ENCODE peak calls at places on chromosomes 16 and 17, in five cellular contexts. One of them, this sample, is unnamed. For H3K4me1 and H3K27me3, the result is how much of the 10 kb centered on the place peaks cover.

GRCh38 chr17:18999394-18999793 is 5.2 kb downstream of the FAM83G start:
- DNase-seq in left ventricle myocardium inferior: no peak
- DNase-seq in fibroblast of lung: no peak
- DNase-seq in HAP-1: no peak
- DNase-seq in prostate gland: no peak
- DNase-seq in this sample: no peak

GRCh38 chr16:83901101-83901500 is 2.2 kb downstream of the MLYCD start:
- DNase-seq in left ventricle myocardium inferior: no peak
- DNase-seq in fibroblast of lung: no peak
- DNase-seq in HAP-1: no peak
- DNase-seq in prostate gland: no peak
- DNase-seq in this sample: no peak

GRCh38 chr17:31015639-31016038 is 44.8 kb downstream of the RNF135 start:
- DNase-seq in left ventricle myocardium inferior: no peak
- DNase-seq in fibroblast of lung: no peak
- DNase-seq in HAP-1: no peak
- DNase-seq in prostate gland: no peak
- DNase-seq in this sample: no peak

GRCh38 chr17:82602986-82603385 is 45.3 kb downstream of the WDR45B start:
- DNase-seq in left ventricle myocardium inferior: no peak
- DNase-seq in fibroblast of lung: no peak
- DNase-seq in HAP-1: no peak
- DNase-seq in prostate gland: no peak
- DNase-seq in this sample: no peak

GRCh38 chr17:74513987-74514631 is 17.2 kb downstream of the CD300LB start:
- DNase-seq in left ventricle myocardium inferior: no peak
- DNase-seq in fibroblast of lung: peak
- DNase-seq in HAP-1: no peak
- DNase-seq in prostate gland: no peak
- DNase-seq in this sample: peak

GRCh38 chr17:78665952-78666920 is 89.0 kb upstream of the DNAH17 start:
- DNase-seq in left ventricle myocardium inferior: peak
- DNase-seq in fibroblast of lung: no peak
- DNase-seq in HAP-1: no peak
- DNase-seq in prostate gland: no peak
- DNase-seq in this sample: no peak

GRCh38 chr16:80084614-80085013 is 456.2 kb upstream of the DYNLRB2 start:
- DNase-seq in left ventricle myocardium inferior: peak
- DNase-seq in fibroblast of lung: peak
- DNase-seq in HAP-1: peak
- DNase-seq in prostate gland: peak
- DNase-seq in this sample: peak

GRCh38 chr17:36627101-36627500 is 25.7 kb downstream of the MRM1 start:
- DNase-seq in left ventricle myocardium inferior: no peak
- DNase-seq in fibroblast of lung: no peak
- DNase-seq in HAP-1: no peak
- DNase-seq in prostate gland: no peak
- DNase-seq in this sample: peak

GRCh38 chr17:7237266-7237760 is 1.9 kb downstream of the PHF23 start:
- DNase-seq in left ventricle myocardium inferior: no peak
- DNase-seq in fibroblast of lung: no peak
- DNase-seq in HAP-1: no peak
- DNase-seq in prostate gland: no peak
- DNase-seq in this sample: no peak

GRCh38 chr17:35293151-35293837 is 50.4 kb downstream of the SLFN5 start:
- DNase-seq in left ventricle myocardium inferior: no peak
- DNase-seq in fibroblast of lung: no peak
- DNase-seq in HAP-1: no peak
- DNase-seq in prostate gland: no peak
- DNase-seq in this sample: no peak

GRCh38 chr16:79653337-79654000 is 52.9 kb upstream of the MAF start:
- DNase-seq in left ventricle myocardium inferior: peak
- DNase-seq in fibroblast of lung: peak
- DNase-seq in HAP-1: no peak
- DNase-seq in prostate gland: no peak
- DNase-seq in this sample: peak

GRCh38 chr17:9968881-9969280 is 63.8 kb upstream of the RCVRN start:
- DNase-seq in left ventricle myocardium inferior: no peak
- DNase-seq in fibroblast of lung: peak
- DNase-seq in HAP-1: no peak
- DNase-seq in prostate gland: no peak
- DNase-seq in this sample: no peak

GRCh38 chr16:56988161-56988947 is 1.0 kb upstream of the NLRC5 start:
- DNase-seq in left ventricle myocardium inferior: no peak
- DNase-seq in fibroblast of lung: no peak
- DNase-seq in HAP-1: no peak
- DNase-seq in prostate gland: no peak
- DNase-seq in this sample: no peak

GRCh38 chr17:83175551-83176271 is 96.3 kb downstream of the METRNL start:
- DNase-seq in left ventricle myocardium inferior: no peak
- DNase-seq in fibroblast of lung: no peak
- DNase-seq in HAP-1: no peak
- DNase-seq in prostate gland: no peak
- DNase-seq in this sample: no peak

GRCh38 chr17:44502598-44503079 is 567 bp downstream of the GPATCH8 start:
- DNase-seq in left ventricle myocardium inferior: no peak
- DNase-seq in fibroblast of lung: peak
- DNase-seq in HAP-1: no peak
- DNase-seq in prostate gland: no peak
- DNase-seq in this sample: no peak

GRCh38 chr16:85648070-85648714 is 35.1 kb downstream of the GSE1 start:
- DNase-seq in left ventricle myocardium inferior: no peak
- DNase-seq in fibroblast of lung: no peak
- DNase-seq in HAP-1: no peak
- DNase-seq in prostate gland: no peak
- DNase-seq in this sample: no peak
- H3K4me1 ChIP-seq in left ventricle myocardium inferior: under half
- H3K4me1 ChIP-seq in fibroblast of lung: under half
- H3K4me1 ChIP-seq in HAP-1: under half
- H3K4me1 ChIP-seq in prostate gland: under half
- H3K4me1 ChIP-seq in this sample: under half

DNA sequence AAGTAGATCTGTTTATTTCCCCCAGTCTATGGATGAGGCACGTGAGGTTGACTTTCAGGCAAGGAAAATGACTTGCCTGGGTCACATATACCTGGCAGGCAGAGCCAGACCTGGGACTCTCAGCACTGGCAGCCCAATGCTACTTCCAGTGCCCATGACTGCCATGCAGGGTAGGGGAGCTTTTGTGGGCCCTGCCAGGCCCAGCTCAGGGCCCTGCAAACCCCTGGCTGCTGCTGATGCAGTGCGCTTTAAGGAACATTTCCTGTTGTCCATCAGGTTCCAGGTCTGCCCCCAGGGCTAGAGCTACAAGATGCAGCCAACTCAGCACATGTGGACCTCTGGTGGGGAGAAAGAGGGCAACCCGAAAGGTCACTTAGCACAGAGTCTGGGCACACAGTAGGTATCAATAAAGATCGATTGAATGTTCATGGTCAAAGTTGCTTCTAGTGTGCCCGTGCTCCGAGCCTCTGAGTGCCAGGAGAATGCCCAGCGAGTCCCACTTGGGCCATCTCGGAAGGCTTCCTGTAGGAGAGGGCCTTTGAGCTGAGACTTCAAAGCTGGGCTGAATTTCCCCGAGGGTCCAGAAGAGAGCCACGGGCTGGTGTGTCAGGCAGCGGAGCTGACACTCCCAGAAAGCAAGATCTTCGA is 513 bp upstream of the TBX21 start:
- DNase-seq in left ventricle myocardium inferior: no peak
- DNase-seq in fibroblast of lung: no peak
- DNase-seq in HAP-1: no peak
- DNase-seq in prostate gland: no peak
- DNase-seq in this sample: no peak
- H3K4me3 ChIP-seq in left ventricle myocardium inferior: peak
- H3K4me3 ChIP-seq in fibroblast of lung: no peak
- H3K4me3 ChIP-seq in HAP-1: peak
- H3K4me3 ChIP-seq in prostate gland: peak
- H3K4me3 ChIP-seq in this sample: no peak

GRCh38 chr16:986411-986810 is 4.8 kb downstream of the SOX8 start:
- DNase-seq in left ventricle myocardium inferior: no peak
- DNase-seq in fibroblast of lung: no peak
- DNase-seq in HAP-1: no peak
- DNase-seq in prostate gland: no peak
- DNase-seq in this sample: no peak
- H3K27me3 ChIP-seq in left ventricle myocardium inferior: half or more
- H3K27me3 ChIP-seq in fibroblast of lung: under half
- H3K27me3 ChIP-seq in HAP-1: under half
- H3K27me3 ChIP-seq in prostate gland: under half
- H3K27me3 ChIP-seq in this sample: under half

GRCh38 chr17:77455111-77455877 is 314.5 kb downstream of the SEC14L1 start:
- DNase-seq in left ventricle myocardium inferior: no peak
- DNase-seq in fibroblast of lung: peak
- DNase-seq in HAP-1: no peak
- DNase-seq in prostate gland: no peak
- DNase-seq in this sample: no peak

GRCh38 chr17:77455878-77456234 is 315.1 kb downstream of the SEC14L1 start:
- DNase-seq in left ventricle myocardium inferior: no peak
- DNase-seq in fibroblast of lung: no peak
- DNase-seq in HAP-1: no peak
- DNase-seq in prostate gland: no peak
- DNase-seq in this sample: no peak

GRCh38 chr17:77456271-77456950 is 315.6 kb downstream of the SEC14L1 start:
- DNase-seq in left ventricle myocardium inferior: no peak
- DNase-seq in fibroblast of lung: no peak
- DNase-seq in HAP-1: no peak
- DNase-seq in prostate gland: no peak
- DNase-seq in this sample: no peak

GRCh38 chr17:77453613-77454559 is 313.1 kb downstream of the SEC14L1 start:
- DNase-seq in left ventricle myocardium inferior: no peak
- DNase-seq in fibroblast of lung: no peak
- DNase-seq in HAP-1: no peak
- DNase-seq in prostate gland: peak
- DNase-seq in this sample: no peak

DNA sequence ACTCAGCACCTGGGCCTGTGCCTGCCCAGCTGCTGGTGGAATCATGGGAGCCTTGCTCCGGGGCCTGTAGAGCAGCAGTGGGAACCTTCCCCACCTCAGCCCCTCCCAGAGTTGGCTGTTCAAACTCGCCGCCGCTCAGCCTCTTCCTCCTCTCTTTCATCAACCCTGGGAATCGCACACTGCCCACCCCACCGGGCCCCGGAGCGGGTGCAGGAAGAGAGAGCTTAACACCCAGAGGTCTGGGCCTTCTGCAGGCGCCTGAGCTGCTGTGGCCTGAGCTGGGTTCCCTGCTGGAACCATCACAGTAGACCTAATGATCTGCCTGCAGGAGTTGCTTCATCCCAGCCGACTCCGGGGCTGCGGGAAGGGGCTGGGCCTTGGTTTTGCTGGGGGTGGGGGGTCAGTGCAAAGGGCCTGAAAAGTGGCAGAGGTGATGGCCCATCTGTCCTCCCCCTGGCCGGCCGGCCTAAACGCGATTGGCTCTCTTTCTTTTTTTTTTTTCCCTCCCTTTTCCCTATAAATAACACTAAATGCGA is 313.9 kb downstream of the SEC14L1 start:
- DNase-seq in left ventricle myocardium inferior: no peak
- DNase-seq in fibroblast of lung: no peak
- DNase-seq in HAP-1: no peak
- DNase-seq in prostate gland: no peak
- DNase-seq in this sample: no peak
- H3K4me1 ChIP-seq in left ventricle myocardium inferior: half or more
- H3K4me1 ChIP-seq in fibroblast of lung: under half
- H3K4me1 ChIP-seq in HAP-1: under half
- H3K4me1 ChIP-seq in prostate gland: half or more
- H3K4me1 ChIP-seq in this sample: under half

DNA sequence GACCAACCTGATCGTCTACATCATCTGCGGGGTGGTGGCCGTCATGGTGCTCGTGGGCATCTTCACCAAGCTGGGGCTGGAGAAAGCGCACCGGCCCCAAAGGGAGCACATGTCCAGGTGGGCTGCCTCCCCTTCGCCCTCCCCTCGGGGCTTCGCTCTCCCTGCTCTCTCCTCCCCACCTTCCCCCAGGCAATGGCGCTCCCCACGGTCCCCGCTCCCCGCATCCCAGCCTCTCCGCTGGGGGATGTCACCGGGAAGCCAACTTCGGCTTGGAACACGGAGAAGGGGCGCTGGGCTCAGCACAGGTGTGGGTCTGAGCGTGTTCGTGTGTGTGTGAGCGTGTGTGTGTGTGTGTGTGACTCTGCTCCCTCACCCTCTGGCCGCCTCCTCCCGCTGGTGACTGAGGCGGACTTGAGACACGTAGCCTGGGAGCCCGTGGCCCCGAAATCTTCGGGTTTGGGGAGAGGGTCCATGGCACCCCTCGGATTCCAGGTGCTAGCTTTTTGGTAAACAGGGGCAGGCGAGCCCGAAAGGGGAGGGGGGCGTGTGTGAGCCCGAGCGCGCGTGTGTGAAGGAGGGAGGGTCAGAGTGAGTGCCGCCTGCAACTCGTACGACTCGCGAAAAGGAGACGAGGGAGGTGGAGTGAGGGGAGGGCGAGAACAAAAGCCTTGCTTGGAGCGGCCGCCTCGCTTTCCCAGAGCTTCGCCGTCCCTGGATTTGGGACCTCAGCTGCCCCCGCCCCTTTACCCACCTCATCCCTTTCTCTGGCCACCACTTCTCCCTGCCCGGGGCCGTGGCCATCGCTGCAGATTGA is 1.3 kb downstream of the SHISA9 start:
- DNase-seq in left ventricle myocardium inferior: no peak
- DNase-seq in fibroblast of lung: no peak
- DNase-seq in HAP-1: no peak
- DNase-seq in prostate gland: no peak
- DNase-seq in this sample: no peak
- H3K4me3 ChIP-seq in left ventricle myocardium inferior: peak
- H3K4me3 ChIP-seq in fibroblast of lung: no peak
- H3K4me3 ChIP-seq in HAP-1: no peak
- H3K4me3 ChIP-seq in prostate gland: peak
- H3K4me3 ChIP-seq in this sample: no peak

This sample was measured in SJCRH30.